ENCODE peak calls at places on chromosome 4, in ten cellular contexts. N is A673, L is lower lobe of right lung, K is tibial nerve, M is cardiac muscle cell, U is OCI-LY7, X is gastrocnemius medialis, I is suprapubic skin, B is ascending aorta, G is endothelial cell of umbilical vein. A is an unnamed sample.

GRCh38 chr4:43525646-43526045 is 633.1 kb downstream of the GRXCR1 start:
- DNase-seq in N (no peak), L (no peak), K (no peak), M (no peak), U (no peak), X (no peak), I (no peak), B (no peak), G (no peak), A (no peak)

GRCh38 chr4:147547314-147548056 is 66.6 kb downstream of the EDNRA start:
- DNase-seq in N (no peak), L (no peak), K (no peak), M (no peak), U (no peak), X (no peak), I (no peak), B (no peak), G (no peak), A (no peak)

GRCh38 chr4:57153207-57153606 is 43.0 kb upstream of the IGFBP7 start:
- DNase-seq in N (no peak), L (no peak), K (no peak), M (peak; percentile 18), U (no peak), X (no peak), I (no peak), B (no peak), G (no peak), A (no peak)

GRCh38 chr4:127708985-127709384 is 21.2 kb upstream of the SLC25A31 start:
- DNase-seq in N (peak; percentile 24), L (no peak), K (no peak), M (no peak), U (no peak), X (no peak), I (no peak), B (no peak), G (peak; percentile 86), A (no peak)

GRCh38 chr4:57554693-57555092 is 444.5 kb upstream of the IGFBP7 start:
- DNase-seq in N (no peak), L (no peak), K (no peak), M (no peak), U (no peak), X (no peak), I (no peak), B (no peak), G (no peak), A (no peak)

GRCh38 chr4:83213640-83214039 is 71.0 kb downstream of the COQ2 start:
- DNase-seq in N (no peak), L (no peak), K (no peak), M (no peak), U (no peak), X (no peak), I (no peak), B (no peak), G (no peak), A (no peak)

GRCh38 chr4:55781809-55782208 is 37.8 kb upstream of the EXOC1L start:
- DNase-seq in N (peak; percentile 33), L (no peak), K (no peak), M (no peak), U (no peak), X (no peak), I (no peak), B (no peak), G (no peak), A (no peak)

GRCh38 chr4:77007358-77008230 is 58.0 kb downstream of the SEPTIN11 start:
- DNase-seq in N (peak; percentile 70), L (peak; percentile 55), K (no peak), M (no peak), U (no peak), X (no peak), I (no peak), B (peak; percentile 79), G (peak; percentile 95), A (peak; percentile 63)

GRCh38 chr4:10089346-10089745 is 27.3 kb downstream of the WDR1 start:
- DNase-seq in N (no peak), L (peak; percentile 55), K (no peak), M (no peak), U (no peak), X (peak; percentile 71), I (no peak), B (no peak), G (peak; percentile 85), A (no peak)

GRCh38 chr4:10091531-10092181 is 24.9 kb downstream of the WDR1 start:
- DNase-seq in N (no peak), L (peak; percentile 44), K (no peak), M (no peak), U (no peak), X (peak; percentile 67), I (no peak), B (no peak), G (no peak), A (peak; percentile 67)

GRCh38 chr4:10092481-10093272 is 23.9 kb downstream of the WDR1 start:
- DNase-seq in N (no peak), L (peak; percentile 53), K (no peak), M (peak; percentile 77), U (no peak), X (peak; percentile 63), I (no peak), B (no peak), G (no peak), A (peak; percentile 63)

GRCh38 chr4:10088135-10089010 is 28.2 kb downstream of the WDR1 start:
- DNase-seq in N (no peak), L (peak; percentile 26), K (no peak), M (no peak), U (no peak), X (peak; percentile 7), I (no peak), B (no peak), G (no peak), A (no peak)

DNA sequence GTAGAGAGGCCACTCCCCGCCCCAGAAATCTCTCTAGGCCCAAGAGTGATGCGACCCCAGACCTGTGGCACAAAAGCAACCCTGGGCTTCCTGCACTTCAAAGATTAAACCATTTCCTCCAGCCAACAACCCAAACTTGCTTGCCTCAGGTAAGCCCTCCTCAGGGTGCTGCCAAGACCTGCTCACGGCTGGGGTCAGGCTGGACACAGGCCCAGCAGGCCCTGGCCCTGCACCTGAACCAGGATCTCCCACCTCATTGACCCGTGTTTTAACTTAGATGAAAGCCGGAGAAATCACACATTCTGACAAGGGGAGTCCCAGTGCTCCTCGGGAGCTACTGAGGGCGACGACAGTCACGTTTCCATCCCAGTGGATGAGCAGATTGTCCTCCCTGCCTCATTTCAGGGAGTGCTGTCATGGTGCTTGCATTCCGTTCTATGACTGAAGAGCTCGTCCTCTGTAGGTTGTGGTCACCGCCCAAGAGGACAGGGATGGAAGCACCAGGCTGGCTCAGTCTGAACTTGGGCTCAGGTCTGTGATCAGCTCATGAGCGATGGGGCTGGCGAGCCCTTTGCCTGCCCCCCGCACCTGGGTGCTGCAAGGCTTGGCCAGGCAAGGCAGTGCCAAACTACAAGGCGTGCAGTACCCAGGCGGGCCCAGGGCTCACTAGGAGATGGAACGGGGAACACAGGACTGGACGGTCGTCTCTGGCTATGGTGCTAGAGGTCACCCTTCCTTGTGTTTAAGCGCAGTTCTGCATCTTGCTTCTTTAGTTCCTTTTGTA is 25.9 kb downstream of the WDR1 start:
- DNase-seq in N (no peak), L (peak; percentile 39), K (no peak), M (no peak), U (no peak), X (no peak), I (no peak), B (no peak), G (no peak), A (peak; percentile 51)
- H3K36me3 ChIP-seq in N (peaks cover 48% of the 10 kb centered on the region), L (peaks cover 93% of the 10 kb centered on the region), K (peaks cover 19% of the 10 kb centered on the region), M (peaks cover 58% of the 10 kb centered on the region), U (peaks cover 99% of the 10 kb centered on the region), X (no peaks in the 10 kb centered on the region), I (peaks cover 86% of the 10 kb centered on the region), B (peaks cover 84% of the 10 kb centered on the region), G (peaks cover 71% of the 10 kb centered on the region), A (peaks cover 3% of the 10 kb centered on the region)

GRCh38 chr4:24285759-24286158 is 298.6 kb downstream of the DHX15 start:
- DNase-seq in N (no peak), L (no peak), K (no peak), M (no peak), U (no peak), X (no peak), I (no peak), B (no peak), G (no peak), A (no peak)
- H3K4me1 ChIP-seq in N (no peaks in the 10 kb centered on the region), L (no peaks in the 10 kb centered on the region), K (no peaks in the 10 kb centered on the region), M (no peaks in the 10 kb centered on the region), U (no peaks in the 10 kb centered on the region), X (no peaks in the 10 kb centered on the region), I (no peaks in the 10 kb centered on the region), B (no peaks in the 10 kb centered on the region), G (no peaks in the 10 kb centered on the region), A (no peaks in the 10 kb centered on the region)

DNA sequence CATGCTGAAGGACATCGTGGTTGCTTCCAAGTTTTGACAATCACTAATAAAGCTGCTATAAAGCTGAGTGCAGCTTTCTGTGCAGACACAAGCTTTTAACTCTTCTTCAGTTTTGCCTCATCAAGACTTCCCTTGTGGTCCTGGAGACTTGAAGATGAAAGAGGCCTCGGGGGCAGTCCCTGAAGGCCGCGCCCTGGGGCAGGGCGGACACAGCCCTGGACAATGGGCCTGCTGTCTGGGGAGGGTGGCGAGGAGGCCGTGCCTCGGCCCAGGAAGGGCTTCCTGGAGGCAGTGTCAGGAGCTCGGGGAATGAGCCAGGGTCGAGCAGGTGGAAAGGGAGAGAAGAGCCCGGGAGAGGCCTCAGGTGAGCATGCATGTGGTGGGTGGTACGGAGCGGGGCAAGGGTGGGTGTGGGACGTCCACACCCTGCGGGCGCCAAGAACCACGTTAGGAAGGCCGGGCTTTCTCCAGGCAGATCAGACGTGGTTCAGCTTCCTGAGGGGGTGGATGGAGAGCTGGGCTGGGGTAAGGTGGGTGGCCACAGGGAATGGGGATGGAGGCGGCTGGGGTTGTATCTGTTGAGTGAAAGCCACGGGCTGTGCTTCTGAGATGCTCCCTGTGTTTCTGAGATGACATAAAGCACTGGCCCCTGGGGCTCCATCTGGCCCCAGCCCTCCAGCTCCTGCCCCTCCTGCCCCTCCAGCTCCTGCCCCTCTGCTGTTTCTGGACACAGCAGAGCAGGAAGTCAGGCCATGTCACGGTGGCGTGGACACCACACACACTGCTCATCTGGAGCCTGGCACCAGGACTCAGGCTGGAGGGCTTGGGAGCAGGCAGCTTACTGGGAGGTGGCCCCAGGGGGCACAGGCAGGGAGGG is 21.5 kb downstream of the ADRA2C start:
- DNase-seq in N (no peak), L (no peak), K (no peak), M (no peak), U (no peak), X (no peak), I (no peak), B (no peak), G (no peak), A (peak; percentile 50)
- TF ChIP-seq CTCF in N (no peak), L (no peak), K (no peak), M (no peak), U (no peak), X (no peak), I (no peak), B (no peak), G (no peak), A (no peak)

DNA sequence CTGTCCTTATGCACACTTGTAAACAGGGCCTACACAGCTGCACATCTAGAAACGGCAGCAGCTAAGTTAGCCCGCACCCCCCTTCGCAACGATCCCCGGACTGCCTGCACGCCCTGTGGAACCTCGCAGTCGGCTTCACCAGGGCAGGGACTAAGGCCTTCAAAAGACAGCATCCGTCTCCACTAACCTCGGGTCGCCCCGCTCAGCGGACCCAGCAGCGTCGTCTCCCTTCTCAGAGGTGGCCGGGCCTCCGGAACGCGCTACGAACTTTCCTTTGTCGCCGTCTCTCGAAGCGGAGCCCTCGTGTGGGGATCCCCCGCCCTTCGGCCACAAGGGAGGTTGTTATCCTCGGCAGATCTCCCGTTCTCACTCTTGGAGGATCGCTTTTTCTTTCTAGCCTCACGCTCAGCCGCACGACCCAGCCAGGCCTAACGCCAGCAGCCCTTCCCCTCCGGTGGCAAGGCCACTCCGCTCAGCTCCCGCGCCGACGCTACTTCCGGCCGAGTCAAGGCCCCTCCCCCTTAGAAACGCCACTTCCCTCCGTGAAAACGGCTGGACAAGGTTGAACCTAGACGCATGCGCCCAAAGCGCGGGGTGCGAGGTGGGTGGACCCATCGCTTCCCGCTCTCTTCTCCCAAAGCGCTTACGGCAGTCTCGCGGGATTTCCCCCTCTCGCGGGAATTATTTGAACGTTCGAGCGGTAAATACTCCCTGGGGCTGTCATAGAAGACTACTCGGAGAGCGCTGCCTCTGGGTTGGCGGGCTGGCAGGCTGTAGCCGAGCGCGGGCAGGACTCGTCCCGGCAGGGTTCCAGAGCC is at the start of the genes DCAF16 and NCAPG:
- DNase-seq in N (peak; percentile 99), L (peak; percentile 99), K (peak; percentile 99), M (peak; percentile 100), U (peak; percentile 100), X (peak; percentile 99), I (peak; percentile 99), B (peak; percentile 100), G (peak; percentile 100), A (peak; percentile 100)
- H3K36me3 ChIP-seq in N (peaks cover 40% of the 10 kb centered on the region), L (no peaks in the 10 kb centered on the region), K (no peaks in the 10 kb centered on the region), M (no peaks in the 10 kb centered on the region), U (peaks cover 87% of the 10 kb centered on the region), X (no peaks in the 10 kb centered on the region), I (no peaks in the 10 kb centered on the region), B (no peaks in the 10 kb centered on the region), G (no peaks in the 10 kb centered on the region), A (no peaks in the 10 kb centered on the region)